ENCODE peak calls at places on chromosome 5, in nine cellular contexts. J is progenitor cell of endocrine pancreas; O is EH; E is mesendoderm; F is iris pigment epithelial cell; M is Right ventricle myocardium superior; S is OCI-LY7; R is activated naive CD8-positive, alpha-beta T cell treated with anti-CD3 and anti-CD28 coated beads, Interleukin-2, amount 50 U/mL, for 16 hours; N is neural crest cell. G is an unnamed sample.

GRCh38 chr5:129915415-129915814 is 11.2 kb downstream of the CHSY3 start:
- DNase-seq in J (no peak), O (no peak), E (no peak), F (no peak), M (no peak), S (no peak), R (no peak), N (no peak), G (no peak)

GRCh38 chr5:166262395-166262794 is 2029.0 kb upstream of the WWC1 start:
- DNase-seq in J (no peak), O (no peak), E (no peak), F (no peak), M (no peak), S (no peak), R (no peak), N (no peak), G (no peak)

GRCh38 chr5:118173340-118173739 is 815.0 kb downstream of the DTWD2 start:
- DNase-seq in J (no peak), O (no peak), E (no peak), F (no peak), M (no peak), S (no peak), R (no peak), N (no peak), G (no peak)

GRCh38 chr5:170330568-170331054 is 33.0 kb upstream of the LCP2 start:
- DNase-seq in J (no peak), O (no peak), E (no peak), F (no peak), M (no peak), S (no peak), R (no peak), N (no peak), G (no peak)

GRCh38 chr5:137470111-137470920 is 28.8 kb downstream of the SPOCK1 start:
- DNase-seq in J (no peak), O (peak; percentile 99), E (no peak), F (peak; percentile 88), M (no peak), S (no peak), R (no peak), N (no peak), G (peak; percentile 99)

GRCh38 chr5:148443998-148444397 is 60.2 kb downstream of the FBXO38 start:
- DNase-seq in J (peak; percentile 40), O (peak; percentile 68), E (peak; percentile 74), F (peak; percentile 62), M (no peak), S (peak; percentile 63), R (peak; percentile 8), N (peak; percentile 57), G (peak; percentile 76)

GRCh38 chr5:57304931-57305330 is 131.1 kb downstream of the GPBP1 start:
- DNase-seq in J (no peak), O (no peak), E (no peak), F (no peak), M (no peak), S (no peak), R (no peak), N (no peak), G (no peak)

GRCh38 chr5:14156611-14157493 is 13.7 kb downstream of the TRIO start:
- DNase-seq in J (no peak), O (peak; percentile 98), E (peak; percentile 79), F (peak; percentile 99), M (no peak), S (peak; percentile 40), R (no peak), N (no peak), G (peak; percentile 96)

GRCh38 chr5:8906303-8906967 is 639.4 kb downstream of the SEMA5A start:
- DNase-seq in J (no peak), O (peak; percentile 78), E (no peak), F (peak; percentile 86), M (no peak), S (no peak), R (no peak), N (no peak), G (peak; percentile 68)

GRCh38 chr5:39187873-39188731 is 31.3 kb downstream of the FYB1 start:
- DNase-seq in J (no peak), O (no peak), E (no peak), F (no peak), M (no peak), S (no peak), R (no peak), N (no peak), G (no peak)

GRCh38 chr5:174312641-174313040 is 267.1 kb downstream of the NSG2 start:
- DNase-seq in J (no peak), O (no peak), E (no peak), F (no peak), M (no peak), S (no peak), R (no peak), N (no peak), G (no peak)

GRCh38 chr5:83590966-83591365 is 119.4 kb downstream of the VCAN start:
- DNase-seq in J (no peak), O (no peak), E (no peak), F (no peak), M (no peak), S (no peak), R (no peak), N (no peak), G (peak; percentile 22)

GRCh38 chr5:109089191-109089590 is 320.6 kb downstream of the PJA2 start:
- DNase-seq in J (no peak), O (peak; percentile 6), E (no peak), F (peak; percentile 22), M (no peak), S (no peak), R (no peak), N (no peak), G (no peak)

GRCh38 chr5:82265052-82265451 is 13.1 kb downstream of the RPS23 start:
- DNase-seq in J (no peak), O (peak; percentile 58), E (no peak), F (no peak), M (no peak), S (no peak), R (no peak), N (no peak), G (peak; percentile 37)

GRCh38 chr5:1118738-1119137 is 6.9 kb upstream of the SLC12A7 start:
- DNase-seq in J (no peak), O (no peak), E (peak; percentile 54), F (no peak), M (no peak), S (no peak), R (no peak), N (no peak), G (no peak)

GRCh38 chr5:140310434-140310833 is 7.5 kb upstream of the PFDN1 start:
- DNase-seq in J (no peak), O (no peak), E (no peak), F (no peak), M (no peak), S (no peak), R (no peak), N (no peak), G (peak; percentile 52)

GRCh38 chr5:59831341-59831989 is 62.1 kb downstream of the PDE4D start:
- DNase-seq in J (no peak), O (peak; percentile 46), E (no peak), F (peak; percentile 94), M (no peak), S (no peak), R (no peak), N (no peak), G (no peak)

GRCh38 chr5:84524491-84524890 is 139.8 kb upstream of the EDIL3 start:
- DNase-seq in J (no peak), O (no peak), E (no peak), F (peak; percentile 39), M (no peak), S (no peak), R (no peak), N (no peak), G (no peak)

GRCh38 chr5:168752416-168753190 is 173.4 kb upstream of the PANK3 start:
- DNase-seq in J (no peak), O (no peak), E (no peak), F (no peak), M (no peak), S (no peak), R (no peak), N (no peak), G (no peak)

GRCh38 chr5:75374394-75374814 is 37.4 kb downstream of the HMGCR start:
- DNase-seq in J (no peak), O (no peak), E (no peak), F (no peak), M (no peak), S (no peak), R (no peak), N (no peak), G (no peak)

GRCh38 chr5:149320791-149321330 is 24.4 kb upstream of the GRPEL2 start:
- DNase-seq in J (peak; percentile 25), O (peak; percentile 98), E (peak; percentile 87), F (peak; percentile 95), M (peak; percentile 93), S (no peak), R (no peak), N (no peak), G (peak; percentile 85)

GRCh38 chr5:172799416-172799815 is 28.4 kb upstream of the DUSP1 start:
- DNase-seq in J (no peak), O (no peak), E (no peak), F (no peak), M (no peak), S (no peak), R (no peak), N (no peak), G (no peak)

GRCh38 chr5:41788800-41789395 is 81.3 kb downstream of the OXCT1 start:
- DNase-seq in J (no peak), O (peak; percentile 76), E (no peak), F (peak; percentile 87), M (no peak), S (no peak), R (no peak), N (no peak), G (peak; percentile 36)